ENCODE peak calls at places on chromosomes 1 and 21, in six cellular contexts. One of them, this sample, is unnamed.

GRCh38 chr1:227562923-227563318 is 435 bp upstream of the ZNF678 start:
- DNase-seq in Jurkat, Clone E6-1: no peak
- DNase-seq in HCEC 1CT: no peak
- DNase-seq in NT2/D1: no peak
- DNase-seq in MM.1S: no peak
- DNase-seq in GF-D8: no peak
- DNase-seq in this sample: no peak

GRCh38 chr1:201624741-201625646 is 86.1 kb downstream of the NAV1 start:
- DNase-seq in NT2/D1: no peak
- DNase-seq in GF-D8: no peak
- DNase-seq in MM.1S: no peak
- DNase-seq in HCEC 1CT: peak; percentile 100
- DNase-seq in Jurkat, Clone E6-1: no peak
- DNase-seq in this sample: no peak

GRCh38 chr1:233334092-233334491 is 6.6 kb downstream of the MAP3K21 start:
- DNase-seq in Jurkat, Clone E6-1: no peak
- DNase-seq in NT2/D1: no peak
- DNase-seq in HCEC 1CT: no peak
- DNase-seq in GF-D8: no peak
- DNase-seq in MM.1S: no peak
- DNase-seq in this sample: no peak

GRCh38 chr1:51734899-51735745 is 118.2 kb downstream of the OSBPL9 start:
- DNase-seq in Jurkat, Clone E6-1: peak; percentile 50
- DNase-seq in GF-D8: no peak
- DNase-seq in NT2/D1: no peak
- DNase-seq in HCEC 1CT: no peak
- DNase-seq in MM.1S: no peak
- DNase-seq in this sample: no peak

GRCh38 chr21:44424608-44425306 is 30.6 kb upstream of the LRRC3 start:
- DNase-seq in HCEC 1CT: no peak
- DNase-seq in Jurkat, Clone E6-1: no peak
- DNase-seq in MM.1S: no peak
- DNase-seq in GF-D8: no peak
- DNase-seq in NT2/D1: no peak
- DNase-seq in this sample: peak; percentile 8

GRCh38 chr1:230170610-230171009 is 103.6 kb downstream of the GALNT2 start:
- DNase-seq in GF-D8: no peak
- DNase-seq in Jurkat, Clone E6-1: no peak
- DNase-seq in HCEC 1CT: no peak
- DNase-seq in MM.1S: no peak
- DNase-seq in NT2/D1: no peak
- DNase-seq in this sample: no peak

GRCh38 chr1:180849031-180849775 is 63.5 kb upstream of the KIAA1614 start:
- DNase-seq in HCEC 1CT: no peak
- DNase-seq in NT2/D1: no peak
- DNase-seq in GF-D8: no peak
- DNase-seq in MM.1S: peak; percentile 93
- DNase-seq in Jurkat, Clone E6-1: no peak
- DNase-seq in this sample: no peak

GRCh38 chr1:242129103-242129502 is 130.2 kb upstream of the MAP1LC3C start:
- DNase-seq in Jurkat, Clone E6-1: peak; percentile 14
- DNase-seq in GF-D8: no peak
- DNase-seq in HCEC 1CT: peak; percentile 25
- DNase-seq in MM.1S: peak; percentile 31
- DNase-seq in NT2/D1: peak; percentile 13
- DNase-seq in this sample: no peak

GRCh38 chr1:183646780-183647179 is 6.3 kb downstream of the APOBEC4 start:
- DNase-seq in MM.1S: no peak
- DNase-seq in HCEC 1CT: no peak
- DNase-seq in GF-D8: no peak
- DNase-seq in Jurkat, Clone E6-1: no peak
- DNase-seq in NT2/D1: no peak
- DNase-seq in this sample: no peak

GRCh38 chr1:206979379-206980043 is 9.3 kb upstream of the FCAMR start:
- DNase-seq in HCEC 1CT: peak; percentile 18
- DNase-seq in MM.1S: peak; percentile 37
- DNase-seq in Jurkat, Clone E6-1: no peak
- DNase-seq in NT2/D1: no peak
- DNase-seq in GF-D8: no peak
- DNase-seq in this sample: peak; percentile 37

GRCh38 chr1:150875197-150876110 is 945 bp downstream of the ARNT start:
- DNase-seq in Jurkat, Clone E6-1: no peak
- DNase-seq in NT2/D1: no peak
- DNase-seq in MM.1S: no peak
- DNase-seq in GF-D8: peak; percentile 22
- DNase-seq in HCEC 1CT: peak; percentile 7
- DNase-seq in this sample: peak; percentile 40

GRCh38 chr1:223785808-223786207 is 59.9 kb downstream of the TP53BP2 start:
- DNase-seq in Jurkat, Clone E6-1: no peak
- DNase-seq in GF-D8: no peak
- DNase-seq in MM.1S: no peak
- DNase-seq in HCEC 1CT: no peak
- DNase-seq in NT2/D1: no peak
- DNase-seq in this sample: no peak

GRCh38 chr1:34865573-34865972 is 6.0 kb upstream of the SMIM12 start:
- DNase-seq in Jurkat, Clone E6-1: no peak
- DNase-seq in NT2/D1: no peak
- DNase-seq in MM.1S: no peak
- DNase-seq in HCEC 1CT: no peak
- DNase-seq in GF-D8: no peak
- DNase-seq in this sample: no peak

GRCh38 chr1:8374812-8375211 is 56.9 kb downstream of the SLC45A1 start:
- DNase-seq in Jurkat, Clone E6-1: no peak
- DNase-seq in NT2/D1: no peak
- DNase-seq in HCEC 1CT: peak; percentile 50
- DNase-seq in GF-D8: no peak
- DNase-seq in MM.1S: no peak
- DNase-seq in this sample: peak; percentile 74

GRCh38 chr1:1281533-1282321 is 1.5 kb downstream of the SCNN1D start:
- DNase-seq in NT2/D1: no peak
- DNase-seq in MM.1S: no peak
- DNase-seq in HCEC 1CT: peak; percentile 75
- DNase-seq in GF-D8: no peak
- DNase-seq in Jurkat, Clone E6-1: no peak
- DNase-seq in this sample: no peak

GRCh38 chr1:182795563-182796228 is 6.1 kb downstream of the NPL start:
- DNase-seq in NT2/D1: no peak
- DNase-seq in HCEC 1CT: no peak
- DNase-seq in Jurkat, Clone E6-1: peak; percentile 22
- DNase-seq in GF-D8: peak; percentile 94
- DNase-seq in MM.1S: no peak
- DNase-seq in this sample: no peak